ENCODE peak calls at places on chromosomes 3 and 15, in six cellular contexts. Y is activated CD4-positive, alpha-beta T cell treated with anti-CD3 and anti-CD28 coated beads, Interleukin-2, amount 50 U/mL, for 48 hours; U is fibroblast of the aortic adventitia; W is activated CD8-positive, alpha-beta memory T cell treated with anti-CD3 and anti-CD28 coated beads for 48 hours; R is mesendoderm; G is amygdala. E is an unnamed sample.

GRCh38 chr3:104911376-104911775 is 455.3 kb upstream of the ALCAM start:
- DNase-seq in U (peak), R (no peak), Y (no peak), W (no peak), G (no peak), E (no peak)

GRCh38 chr3:12178091-12178820 is 19.5 kb upstream of the TIMP4 start:
- DNase-seq in W (no peak), G (no peak), R (peak), U (peak), Y (no peak), E (no peak)

GRCh38 chr3:16338124-16338523 is 73.1 kb downstream of the OXNAD1 start:
- DNase-seq in G (no peak), W (no peak), U (no peak), R (no peak), Y (peak), E (no peak)

GRCh38 chr3:33062814-33063346 is 34.1 kb downstream of the GLB1 start:
- DNase-seq in Y (peak), R (no peak), G (no peak), W (no peak), U (no peak), E (no peak)

GRCh38 chr3:158420654-158421396 is 150.2 kb upstream of the MLF1 start:
- DNase-seq in G (no peak), U (peak), R (no peak), W (no peak), Y (no peak), E (no peak)

GRCh38 chr3:157176108-157176507 is 16.2 kb upstream of the CCNL1 start:
- DNase-seq in W (no peak), Y (no peak), G (no peak), U (peak), R (no peak), E (no peak)

GRCh38 chr3:16961621-16962205 is 77.0 kb downstream of the PLCL2 start:
- DNase-seq in U (no peak), W (no peak), Y (no peak), R (peak), G (no peak), E (no peak)

GRCh38 chr3:81419196-81419595 is 342.2 kb downstream of the GBE1 start:
- DNase-seq in R (no peak), Y (no peak), G (no peak), W (no peak), U (peak), E (no peak)

GRCh38 chr3:123559040-123559861 is 25.6 kb downstream of the HACD2 start:
- DNase-seq in Y (no peak), W (no peak), U (peak), G (no peak), R (peak), E (peak)

GRCh38 chr3:150235799-150236198 is 172.3 kb upstream of the TSC22D2 start:
- DNase-seq in W (no peak), U (peak), R (no peak), Y (no peak), G (no peak), E (no peak)

GRCh38 chr3:61736506-61736905 is 175.1 kb downstream of the PTPRG start:
- DNase-seq in R (no peak), W (no peak), Y (no peak), U (no peak), G (no peak), E (no peak)

GRCh38 chr15:101692799-101693198 is 31.5 kb downstream of the TARS3 start:
- DNase-seq in Y (no peak), W (no peak), R (no peak), U (no peak), G (no peak), E (no peak)

GRCh38 chr3:152835311-152836102 is 576 bp downstream of the P2RY1 start:
- DNase-seq in G (peak), U (peak), R (peak), Y (peak), W (no peak), E (peak)

GRCh38 chr3:52185837-52186236 is 12.1 kb upstream of the ALAS1 start:
- DNase-seq in U (no peak), W (no peak), G (no peak), R (no peak), Y (no peak), E (no peak)

GRCh38 chr3:34635352-34635850 is 837.0 kb downstream of the PDCD6IP start:
- DNase-seq in R (no peak), W (no peak), Y (no peak), G (no peak), U (no peak), E (no peak)

GRCh38 chr3:8529197-8529637 is 27.6 kb downstream of the LMCD1 start:
- DNase-seq in G (no peak), Y (no peak), W (no peak), R (peak), U (peak), E (peak)

GRCh38 chr3:13595485-13595884 is 46.6 kb downstream of the FBLN2 start:
- DNase-seq in Y (no peak), G (no peak), R (peak), W (no peak), U (no peak), E (no peak)

GRCh38 chr15:42547926-42548257 is 701 bp downstream of the LRRC57 start:
- DNase-seq in R (no peak), G (no peak), Y (no peak), W (no peak), U (peak), E (no peak)

GRCh38 chr3:101203411-101203810 is 117.0 kb downstream of the IMPG2 start:
- DNase-seq in W (no peak), G (no peak), U (peak), Y (no peak), R (no peak), E (no peak)

GRCh38 chr3:145767909-145768308 is 393.1 kb downstream of the PLOD2 start:
- DNase-seq in Y (no peak), G (no peak), W (no peak), R (no peak), U (peak), E (no peak)

GRCh38 chr3:126355777-126356372 is 1.3 kb downstream of the KLF15 start:
- DNase-seq in W (no peak), R (peak), G (peak), U (peak), Y (no peak), E (peak)

GRCh38 chr3:94004301-94004910 is 24.0 kb downstream of the STX19 start:
- DNase-seq in U (peak), Y (no peak), G (no peak), R (peak), W (no peak), E (peak)

GRCh38 chr15:73889725-73890124 is 16.4 kb downstream of the TBC1D21 start:
- DNase-seq in Y (no peak), R (no peak), G (no peak), W (no peak), U (no peak), E (no peak)

GRCh38 chr15:44584162-44584749 is 47.3 kb downstream of the EIF3J start:
- DNase-seq in U (peak), W (no peak), R (peak), Y (peak), G (no peak), E (peak)

GRCh38 chr3:121436074-121436473 is 109.7 kb downstream of the POLQ start:
- DNase-seq in W (no peak), Y (no peak), G (no peak), U (no peak), R (no peak), E (no peak)

GRCh38 chr15:40722934-40723333 is 28.0 kb downstream of the RAD51 start:
- DNase-seq in W (no peak), G (no peak), Y (no peak), R (no peak), U (no peak), E (no peak)

GRCh38 chr15:67707520-67708283 is 117.6 kb upstream of the SKOR1 start:
- DNase-seq in U (no peak), Y (no peak), G (no peak), R (peak), W (no peak), E (no peak)

GRCh38 chr3:87120850-87121249 is 106.3 kb upstream of the CHMP2B start:
- DNase-seq in Y (no peak), R (peak), U (no peak), W (no peak), G (no peak), E (no peak)

GRCh38 chr3:71131893-71132314 is 451.6 kb downstream of the FOXP1 start:
- DNase-seq in Y (no peak), W (no peak), G (no peak), R (peak), U (no peak), E (no peak)

GRCh38 chr15:68149059-68149458 is 56.1 kb downstream of the CALML4 start:
- DNase-seq in R (peak), U (peak), Y (no peak), G (no peak), W (no peak), E (no peak)

GRCh38 chr15:86489992-86490391 is 410.3 kb downstream of the AGBL1 start:
- DNase-seq in W (no peak), U (no peak), Y (no peak), R (peak), G (no peak), E (no peak)

GRCh38 chr15:71559098-71559497 is 251.3 kb upstream of the NR2E3 start:
- DNase-seq in G (no peak), Y (no peak), W (no peak), R (no peak), U (peak), E (no peak)

GRCh38 chr3:189204467-189204866 is 32.7 kb downstream of the TPRG1 start:
- DNase-seq in Y (no peak), G (no peak), R (peak), U (no peak), W (no peak), E (no peak)

GRCh38 chr15:66233487-66234415 is 19.8 kb downstream of the MEGF11 start:
- DNase-seq in U (peak), W (no peak), G (no peak), Y (no peak), R (peak), E (no peak)

GRCh38 chr3:62737449-62737848 is 137.8 kb downstream of the CADPS start:
- DNase-seq in Y (no peak), G (no peak), R (no peak), W (no peak), U (no peak), E (no peak)

GRCh38 chr3:167895684-167896083 is 160.2 kb downstream of the SERPINI1 start:
- DNase-seq in U (no peak), G (no peak), R (peak), W (no peak), Y (no peak), E (no peak)

GRCh38 chr15:90617171-90617570 is 87.4 kb downstream of the CRTC3 start:
- DNase-seq in R (no peak), W (no peak), U (no peak), Y (no peak), G (no peak), E (no peak)

GRCh38 chr3:53147161-53147902 is 13.7 kb upstream of the PRKCD start:
- DNase-seq in W (no peak), Y (no peak), R (no peak), G (no peak), U (no peak), E (no peak)

E was measured in frontal cortex.